ENCODE peak calls at places on chromosomes 11 and 22, in eight cellular contexts. One of them, this sample, is unnamed.

GRCh38 chr11:76861490-76861953 is 804 bp downstream of the ACER3 start:
- DNase-seq in fibroblast of lung: no peak
- DNase-seq in heart right ventricle: no peak
- DNase-seq in astrocyte of the spinal cord: no peak
- DNase-seq in gastrocnemius medialis: no peak
- DNase-seq in pancreas: no peak
- DNase-seq in lower leg skin: no peak
- DNase-seq in transverse colon: no peak
- DNase-seq in this sample: no peak

GRCh38 chr22:39188809-39189208 is 36.3 kb upstream of the CBX7 start:
- DNase-seq in fibroblast of lung: no peak
- DNase-seq in heart right ventricle: no peak
- DNase-seq in astrocyte of the spinal cord: no peak
- DNase-seq in gastrocnemius medialis: no peak
- DNase-seq in pancreas: no peak
- DNase-seq in lower leg skin: peak; percentile 31
- DNase-seq in transverse colon: no peak
- DNase-seq in this sample: no peak

GRCh38 chr22:49724893-49725489 is 102.7 kb downstream of the BRD1 start:
- DNase-seq in fibroblast of lung: peak; percentile 16
- DNase-seq in heart right ventricle: peak; percentile 69
- DNase-seq in astrocyte of the spinal cord: peak; percentile 3
- DNase-seq in gastrocnemius medialis: no peak
- DNase-seq in pancreas: peak; percentile 37
- DNase-seq in lower leg skin: peak; percentile 86
- DNase-seq in transverse colon: peak; percentile 46
- DNase-seq in this sample: peak; percentile 24

GRCh38 chr11:17786824-17787525 is 52.4 kb downstream of the KCNC1 start:
- DNase-seq in fibroblast of lung: peak; percentile 90
- DNase-seq in heart right ventricle: no peak
- DNase-seq in astrocyte of the spinal cord: peak; percentile 84
- DNase-seq in gastrocnemius medialis: no peak
- DNase-seq in pancreas: no peak
- DNase-seq in lower leg skin: no peak
- DNase-seq in transverse colon: no peak
- DNase-seq in this sample: no peak

GRCh38 chr11:30855383-30856006 is 269.3 kb upstream of the MPPED2 start:
- DNase-seq in fibroblast of lung: peak; percentile 1
- DNase-seq in heart right ventricle: no peak
- DNase-seq in astrocyte of the spinal cord: peak; percentile 15
- DNase-seq in gastrocnemius medialis: no peak
- DNase-seq in pancreas: no peak
- DNase-seq in lower leg skin: no peak
- DNase-seq in transverse colon: no peak
- DNase-seq in this sample: no peak

GRCh38 chr22:48554893-48555552 is 1272.7 kb downstream of the BRD1 start:
- DNase-seq in fibroblast of lung: peak; percentile 19
- DNase-seq in heart right ventricle: no peak
- DNase-seq in astrocyte of the spinal cord: no peak
- DNase-seq in gastrocnemius medialis: no peak
- DNase-seq in pancreas: no peak
- DNase-seq in lower leg skin: no peak
- DNase-seq in transverse colon: no peak
- DNase-seq in this sample: no peak

GRCh38 chr22:25815561-25815960 is 73.6 kb downstream of the MYO18B start:
- DNase-seq in fibroblast of lung: no peak
- DNase-seq in heart right ventricle: no peak
- DNase-seq in astrocyte of the spinal cord: no peak
- DNase-seq in gastrocnemius medialis: no peak
- DNase-seq in pancreas: no peak
- DNase-seq in lower leg skin: no peak
- DNase-seq in transverse colon: no peak
- DNase-seq in this sample: no peak

GRCh38 chr11:96238563-96239166 is 104.3 kb downstream of the MAML2 start:
- DNase-seq in fibroblast of lung: peak; percentile 67
- DNase-seq in heart right ventricle: no peak
- DNase-seq in astrocyte of the spinal cord: no peak
- DNase-seq in gastrocnemius medialis: no peak
- DNase-seq in pancreas: no peak
- DNase-seq in lower leg skin: no peak
- DNase-seq in transverse colon: no peak
- DNase-seq in this sample: no peak

GRCh38 chr11:121553806-121554205 is 101.0 kb upstream of the SORL1-AS1 start:
- DNase-seq in fibroblast of lung: peak; percentile 62
- DNase-seq in heart right ventricle: no peak
- DNase-seq in astrocyte of the spinal cord: peak; percentile 25
- DNase-seq in gastrocnemius medialis: no peak
- DNase-seq in pancreas: peak; percentile 82
- DNase-seq in lower leg skin: no peak
- DNase-seq in transverse colon: peak; percentile 76
- DNase-seq in this sample: no peak

GRCh38 chr11:91653091-91653754 is 571.4 kb upstream of the FAT3 start:
- DNase-seq in fibroblast of lung: no peak
- DNase-seq in heart right ventricle: no peak
- DNase-seq in astrocyte of the spinal cord: peak; percentile 3
- DNase-seq in gastrocnemius medialis: no peak
- DNase-seq in pancreas: no peak
- DNase-seq in lower leg skin: no peak
- DNase-seq in transverse colon: no peak
- DNase-seq in this sample: no peak

GRCh38 chr22:19889951-19890350 is 35.3 kb upstream of the GNB1L start:
- DNase-seq in fibroblast of lung: no peak
- DNase-seq in heart right ventricle: no peak
- DNase-seq in astrocyte of the spinal cord: no peak
- DNase-seq in gastrocnemius medialis: no peak
- DNase-seq in pancreas: no peak
- DNase-seq in lower leg skin: no peak
- DNase-seq in transverse colon: no peak
- DNase-seq in this sample: no peak

GRCh38 chr22:19892249-19892879 is 37.7 kb upstream of the GNB1L start:
- DNase-seq in fibroblast of lung: peak; percentile 50
- DNase-seq in heart right ventricle: no peak
- DNase-seq in astrocyte of the spinal cord: peak; percentile 46
- DNase-seq in gastrocnemius medialis: no peak
- DNase-seq in pancreas: no peak
- DNase-seq in lower leg skin: no peak
- DNase-seq in transverse colon: no peak
- DNase-seq in this sample: no peak

GRCh38 chr22:19892925-19893324 is 38.3 kb upstream of the GNB1L start:
- DNase-seq in fibroblast of lung: peak; percentile 23
- DNase-seq in heart right ventricle: no peak
- DNase-seq in astrocyte of the spinal cord: no peak
- DNase-seq in gastrocnemius medialis: no peak
- DNase-seq in pancreas: no peak
- DNase-seq in lower leg skin: no peak
- DNase-seq in transverse colon: no peak
- DNase-seq in this sample: no peak

GRCh38 chr22:19890502-19891349 is 36.1 kb upstream of the GNB1L start:
- DNase-seq in fibroblast of lung: no peak
- DNase-seq in heart right ventricle: no peak
- DNase-seq in astrocyte of the spinal cord: no peak
- DNase-seq in gastrocnemius medialis: no peak
- DNase-seq in pancreas: no peak
- DNase-seq in lower leg skin: no peak
- DNase-seq in transverse colon: no peak
- DNase-seq in this sample: no peak

DNA sequence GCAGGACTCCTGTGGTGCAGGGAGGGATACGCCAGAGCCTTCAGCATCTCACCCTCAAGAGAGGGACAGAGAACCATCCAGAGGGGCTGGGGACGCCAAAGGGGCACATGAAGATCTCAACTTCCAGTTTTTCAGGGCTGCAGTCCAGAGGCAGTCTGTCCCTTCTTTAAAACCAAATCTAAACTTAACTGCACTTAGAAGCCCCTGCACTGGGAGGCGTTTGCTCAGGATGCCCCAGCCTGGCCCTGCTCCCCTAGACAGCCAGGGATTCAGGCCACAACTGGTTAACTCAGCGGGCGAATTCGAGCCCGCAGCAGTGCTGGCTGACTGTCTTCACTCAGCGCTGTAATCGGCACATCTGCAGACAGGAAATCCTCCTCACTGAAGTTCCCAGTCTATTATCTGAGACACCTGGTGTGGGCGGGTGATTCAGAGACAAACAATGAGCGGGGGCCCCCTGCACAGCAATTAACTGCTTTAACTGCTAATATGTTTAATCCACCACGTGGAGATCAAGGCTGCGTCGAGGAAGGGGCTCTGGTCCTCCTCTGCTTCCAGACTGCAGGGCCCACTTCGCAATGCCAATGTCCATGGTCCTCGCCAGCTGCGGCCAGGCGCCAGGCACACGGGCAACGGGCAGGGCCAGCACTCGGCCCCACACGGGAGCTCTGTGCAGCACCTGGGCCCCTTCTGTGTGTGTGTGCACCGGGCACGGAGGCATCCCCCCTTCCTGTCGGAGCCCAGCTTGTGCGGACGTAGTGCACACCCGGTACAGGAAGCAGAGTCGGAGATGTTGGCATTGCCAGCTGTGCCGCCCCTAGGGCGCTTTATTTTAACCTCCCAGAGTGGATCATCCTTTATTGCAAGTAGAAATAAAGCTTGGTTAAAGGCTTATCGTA is 36.9 kb upstream of the GNB1L start:
- DNase-seq in fibroblast of lung: peak; percentile 92
- DNase-seq in heart right ventricle: no peak
- DNase-seq in astrocyte of the spinal cord: peak; percentile 84
- DNase-seq in gastrocnemius medialis: no peak
- DNase-seq in pancreas: no peak
- DNase-seq in lower leg skin: no peak
- DNase-seq in transverse colon: no peak
- DNase-seq in this sample: peak; percentile 58
- H3K4me3 ChIP-seq in fibroblast of lung: no peak overlapping the region
- H3K4me3 ChIP-seq in heart right ventricle: no peak overlapping the region
- H3K4me3 ChIP-seq in astrocyte of the spinal cord: no peak overlapping the region
- H3K4me3 ChIP-seq in gastrocnemius medialis: no peak overlapping the region
- H3K4me3 ChIP-seq in pancreas: no peak overlapping the region
- H3K4me3 ChIP-seq in lower leg skin: no peak overlapping the region
- H3K4me3 ChIP-seq in transverse colon: no peak overlapping the region
- H3K4me3 ChIP-seq in this sample: no peak overlapping the region

DNA sequence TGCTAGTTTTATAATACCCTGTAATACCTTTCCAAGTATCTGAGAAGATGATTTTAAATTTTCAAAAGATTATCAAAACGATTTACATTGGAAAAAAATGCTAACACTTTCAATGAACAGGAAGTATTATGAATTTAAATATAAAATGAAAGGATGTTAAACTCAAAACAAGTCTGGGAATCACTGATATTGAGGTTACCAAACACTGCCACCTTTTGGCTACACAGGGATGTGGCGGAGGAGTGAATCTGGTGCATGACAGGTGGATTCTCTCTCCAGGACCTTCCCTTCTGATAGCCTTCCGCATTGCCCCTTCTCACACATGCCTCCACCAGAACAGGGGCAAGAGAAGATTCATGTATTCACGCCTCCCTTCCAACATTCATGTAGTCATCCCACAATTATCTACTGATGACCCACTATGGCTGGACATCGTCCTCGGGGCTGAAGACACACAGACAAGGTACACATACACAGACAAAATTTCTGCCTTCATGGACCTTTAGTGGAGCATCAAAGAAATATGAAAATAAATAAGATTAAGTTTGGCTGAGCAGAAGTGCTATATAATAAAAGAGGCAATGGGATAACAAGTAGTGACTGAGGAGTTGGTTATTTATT is 34.7 kb downstream of the ATG16L2 start:
- DNase-seq in fibroblast of lung: peak; percentile 22
- DNase-seq in heart right ventricle: no peak
- DNase-seq in astrocyte of the spinal cord: peak; percentile 46
- DNase-seq in gastrocnemius medialis: no peak
- DNase-seq in pancreas: no peak
- DNase-seq in lower leg skin: no peak
- DNase-seq in transverse colon: no peak
- DNase-seq in this sample: peak; percentile 44
- TF ChIP-seq CTCF in fibroblast of lung: peak; percentile 81
- TF ChIP-seq CTCF in heart right ventricle: peak; percentile 64
- TF ChIP-seq CTCF in astrocyte of the spinal cord: peak; percentile 80
- TF ChIP-seq CTCF in gastrocnemius medialis: peak; percentile 51
- TF ChIP-seq CTCF in pancreas: peak; percentile 31
- TF ChIP-seq CTCF in lower leg skin: no peak
- TF ChIP-seq CTCF in transverse colon: peak; percentile 56
- TF ChIP-seq CTCF in this sample: peak; percentile 49

GRCh38 chr11:68099474-68100405 is 21.4 kb downstream of the CHKA start:
- DNase-seq in fibroblast of lung: peak; percentile 60
- DNase-seq in heart right ventricle: peak; percentile 31
- DNase-seq in astrocyte of the spinal cord: peak; percentile 82
- DNase-seq in gastrocnemius medialis: no peak
- DNase-seq in pancreas: peak; percentile 82
- DNase-seq in lower leg skin: no peak
- DNase-seq in transverse colon: peak; percentile 59
- DNase-seq in this sample: peak; percentile 66
- H3K4me3 ChIP-seq in fibroblast of lung: no peak overlapping the region
- H3K4me3 ChIP-seq in heart right ventricle: no peak overlapping the region
- H3K4me3 ChIP-seq in astrocyte of the spinal cord: peak overlapping the region; percentile 10
- H3K4me3 ChIP-seq in gastrocnemius medialis: peak overlapping the region; percentile 11
- H3K4me3 ChIP-seq in pancreas: peak overlapping the region; percentile 2
- H3K4me3 ChIP-seq in lower leg skin: no peak overlapping the region
- H3K4me3 ChIP-seq in transverse colon: no peak overlapping the region
- H3K4me3 ChIP-seq in this sample: peak overlapping the region; percentile 23

GRCh38 chr11:14513800-14514199 is 6.4 kb downstream of the PSMA1 start:
- DNase-seq in fibroblast of lung: no peak
- DNase-seq in heart right ventricle: no peak
- DNase-seq in astrocyte of the spinal cord: no peak
- DNase-seq in gastrocnemius medialis: no peak
- DNase-seq in pancreas: no peak
- DNase-seq in lower leg skin: no peak
- DNase-seq in transverse colon: no peak
- DNase-seq in this sample: no peak
- TF ChIP-seq CTCF in fibroblast of lung: no peak
- TF ChIP-seq CTCF in heart right ventricle: no peak
- TF ChIP-seq CTCF in astrocyte of the spinal cord: no peak
- TF ChIP-seq CTCF in gastrocnemius medialis: no peak
- TF ChIP-seq CTCF in pancreas: no peak
- TF ChIP-seq CTCF in lower leg skin: no peak
- TF ChIP-seq CTCF in transverse colon: no peak
- TF ChIP-seq CTCF in this sample: no peak